ENCODE peak calls at places on chromosome 9, in nine cellular contexts. J, C, D, K, P, U, G, V and I are unnamed samples.

GRCh38 chr9:100217536-100217935 is 118.5 kb downstream of the INVS start:
- DNase-seq in C (no peak), K (no peak), D (no peak), V (no peak), U (no peak), J (no peak), G (peak; percentile 21), P (no peak), I (no peak)

GRCh38 chr9:83472221-83472665 is 66.0 kb downstream of the FRMD3 start:
- DNase-seq in J (no peak), P (no peak), U (no peak), K (no peak), V (peak; percentile 90), D (no peak), G (no peak), C (peak; percentile 39), I (no peak)

GRCh38 chr9:92506184-92506857 is 24.0 kb upstream of the ASPN start:
- DNase-seq in U (no peak), C (no peak), J (peak; percentile 90), P (no peak), V (no peak), D (peak; percentile 44), K (peak; percentile 18), G (no peak), I (no peak)

GRCh38 chr9:69535911-69536310 is 136.3 kb downstream of the APBA1 start:
- DNase-seq in G (no peak), C (no peak), U (no peak), J (peak; percentile 30), V (no peak), D (no peak), P (no peak), K (no peak), I (no peak)

GRCh38 chr9:34675048-34675714 is 12.7 kb upstream of the CCL27 start:
- DNase-seq in G (peak; percentile 97), U (no peak), J (peak; percentile 81), V (peak; percentile 6), P (peak; percentile 85), C (peak; percentile 54), K (no peak), D (peak; percentile 85), I (no peak)

GRCh38 chr9:16337322-16338029 is 533.0 kb downstream of the BNC2 start:
- DNase-seq in P (no peak), D (no peak), V (no peak), C (no peak), J (peak; percentile 69), U (no peak), K (no peak), G (no peak), I (no peak)

GRCh38 chr9:114164191-114164794 is 9.0 kb downstream of the COL27A1 start:
- DNase-seq in V (no peak), J (no peak), U (no peak), D (peak; percentile 11), G (no peak), K (no peak), P (no peak), C (no peak), I (no peak)

GRCh38 chr9:134179918-134180785 is 15.8 kb upstream of the RNU6ATAC start:
- DNase-seq in U (no peak), K (no peak), G (no peak), V (no peak), J (no peak), P (no peak), C (no peak), D (peak; percentile 58), I (no peak)

GRCh38 chr9:138051586-138052321 is 174.2 kb downstream of the CACNA1B start:
- DNase-seq in J (no peak), K (no peak), G (no peak), C (peak; percentile 5), V (no peak), D (peak; percentile 36), P (no peak), U (no peak), I (no peak)

GRCh38 chr9:131257266-131258025 is 18.9 kb downstream of the FAM78A start:
- DNase-seq in P (no peak), C (no peak), U (no peak), V (no peak), G (peak; percentile 1), K (no peak), D (peak; percentile 41), J (no peak), I (no peak)

GRCh38 chr9:127683723-127684122 is 23.1 kb upstream of the CFAP157 start:
- DNase-seq in V (no peak), G (no peak), J (peak; percentile 76), P (no peak), K (no peak), C (no peak), U (no peak), D (no peak), I (no peak)

GRCh38 chr9:89339807-89340206 is 21.5 kb downstream of the SECISBP2 start:
- DNase-seq in K (no peak), G (no peak), U (no peak), P (no peak), V (no peak), D (no peak), J (no peak), C (no peak), I (no peak)

GRCh38 chr9:96644137-96644536 is 11.0 kb downstream of the PRXL2C start:
- DNase-seq in C (no peak), V (peak; percentile 80), P (no peak), U (no peak), K (no peak), J (no peak), G (no peak), D (no peak), I (no peak)

GRCh38 chr9:129483467-129484324 is 137.2 kb downstream of the C9orf50 start:
- DNase-seq in D (peak; percentile 95), P (no peak), V (peak; percentile 20), C (peak; percentile 91), G (peak; percentile 65), K (peak; percentile 85), U (no peak), J (peak; percentile 86), I (peak; percentile 85)

GRCh38 chr9:98360176-98360708 is 104.8 kb upstream of the TBC1D2 start:
- DNase-seq in U (no peak), V (no peak), D (no peak), P (no peak), G (peak; percentile 21), K (no peak), J (no peak), C (no peak), I (no peak)

GRCh38 chr9:130661461-130662098 is 2.8 kb upstream of the PRDM12 start:
- DNase-seq in V (no peak), J (no peak), P (peak; percentile 69), D (no peak), K (no peak), G (peak; percentile 59), U (no peak), C (no peak), I (no peak)

GRCh38 chr9:91734371-91734981 is 215.6 kb downstream of the ROR2 start:
- DNase-seq in U (peak; percentile 37), P (peak; percentile 80), G (peak; percentile 75), D (peak; percentile 90), K (no peak), C (peak; percentile 49), J (peak; percentile 88), V (no peak), I (peak; percentile 34)

GRCh38 chr9:33737811-33738606 is 57.4 kb upstream of the PRSS3 start:
- DNase-seq in D (no peak), J (peak; percentile 68), K (no peak), G (peak; percentile 88), P (peak; percentile 75), V (peak; percentile 24), C (peak; percentile 25), U (no peak), I (no peak)

GRCh38 chr9:32955655-32956478 is 45.6 kb downstream of the APTX start:
- DNase-seq in D (peak; percentile 57), U (no peak), G (peak; percentile 41), J (no peak), K (no peak), C (no peak), V (no peak), P (no peak), I (no peak)

GRCh38 chr9:38066167-38066906 is 2.7 kb downstream of the SHB start:
- DNase-seq in P (no peak), V (peak; percentile 23), C (no peak), D (no peak), J (peak; percentile 13), G (peak; percentile 46), K (no peak), U (no peak), I (no peak)

GRCh38 chr9:98219794-98220370 is 27.4 kb upstream of the CORO2A start:
- DNase-seq in K (no peak), P (no peak), G (no peak), C (no peak), D (no peak), J (no peak), V (no peak), U (no peak), I (no peak)

GRCh38 chr9:110180386-110180712 is 27.6 kb downstream of the C9orf152 start:
- DNase-seq in P (no peak), U (no peak), J (peak; percentile 21), D (no peak), V (no peak), C (no peak), G (no peak), K (no peak), I (no peak)

GRCh38 chr9:19552693-19553092 is 143.9 kb downstream of the ACER2 start:
- DNase-seq in C (no peak), V (no peak), U (no peak), P (no peak), J (no peak), D (no peak), K (no peak), G (no peak), I (no peak)

GRCh38 chr9:4667681-4668080 is 1.4 kb upstream of the SPATA6L start:
- DNase-seq in C (no peak), D (no peak), U (no peak), V (no peak), K (no peak), G (no peak), J (no peak), P (no peak), I (no peak)

GRCh38 chr9:3746296-3747275 is 220.8 kb upstream of the RFX3 start:
- DNase-seq in V (no peak), D (no peak), J (peak; percentile 82), P (no peak), U (no peak), G (no peak), K (no peak), C (no peak), I (no peak)

GRCh38 chr9:37968228-37968672 is 64.3 kb upstream of the SLC25A51 start:
- DNase-seq in K (no peak), C (no peak), G (no peak), P (no peak), V (no peak), J (peak; percentile 77), D (no peak), U (no peak), I (no peak)

GRCh38 chr9:89878687-89879086 is 273.9 kb downstream of the GADD45G start:
- DNase-seq in G (no peak), C (peak; percentile 75), D (peak; percentile 91), J (no peak), U (no peak), K (peak; percentile 93), V (peak; percentile 83), P (peak; percentile 37), I (peak; percentile 79)

GRCh38 chr9:91560301-91560700 is 136.7 kb upstream of the NFIL3 start:
- DNase-seq in G (no peak), C (no peak), V (no peak), J (no peak), D (no peak), U (no peak), K (no peak), P (no peak), I (no peak)

GRCh38 chr9:133478851-133479711 is at the start of gene SLC2A6:
- DNase-seq in V (peak; percentile 59), C (peak; percentile 88), G (peak; percentile 96), K (peak; percentile 67), D (peak; percentile 95), P (peak; percentile 94), J (peak; percentile 98), U (peak; percentile 63), I (peak; percentile 89)

GRCh38 chr9:14749738-14750137 is 27.2 kb upstream of the CER1 start:
- DNase-seq in V (no peak), J (no peak), G (peak; percentile 17), U (no peak), C (no peak), P (no peak), D (no peak), K (no peak), I (no peak)

GRCh38 chr9:94726495-94727191 is at the start of gene AOPEP:
- DNase-seq in C (peak; percentile 98), P (peak; percentile 99), K (peak; percentile 95), U (peak; percentile 99), D (peak; percentile 100), G (peak; percentile 98), J (peak; percentile 100), V (peak; percentile 93), I (peak; percentile 98)